ENCODE peak calls at places on chromosomes 13 and 19, in eight cellular contexts. S is body of pancreas; K is A549; B is naive thymus-derived CD4-positive, alpha-beta T cell; Q is heart left ventricle; L is stomach; Y is right atrium auricular region; Z is aorta. J is an unnamed sample. For H3K9me3, the result is how much of the 10 kb centered on the place peaks cover.

GRCh38 chr19:39246951-39247669 is 1.5 kb downstream of the IFNL4 start:
- DNase-seq in S (peak), K (no peak), B (peak), Q (no peak), L (no peak), Y (no peak), Z (no peak), J (no peak)

GRCh38 chr19:32682317-32682716 is 6.7 kb downstream of the RGS9BP start:
- DNase-seq in S (no peak), K (no peak), B (no peak), Q (no peak), L (no peak), Y (no peak), Z (no peak), J (no peak)

GRCh38 chr13:41224113-41225110 is 30.0 kb upstream of the KBTBD7 start:
- DNase-seq in S (no peak), K (no peak), B (no peak), Q (no peak), L (no peak), Y (no peak), Z (no peak), J (peak)

GRCh38 chr13:42615691-42616090 is 41.7 kb downstream of the TNFSF11 start:
- DNase-seq in S (no peak), K (no peak), B (no peak), Q (no peak), L (no peak), Y (no peak), Z (no peak), J (no peak)

GRCh38 chr13:37540228-37540627 is 58.3 kb downstream of the POSTN start:
- DNase-seq in S (no peak), K (no peak), B (no peak), Q (no peak), L (no peak), Y (no peak), Z (no peak), J (no peak)

GRCh38 chr13:35699181-35699580 is 222.7 kb upstream of the MAB21L1 start:
- DNase-seq in S (no peak), K (no peak), B (no peak), Q (no peak), L (no peak), Y (peak), Z (no peak), J (peak)

GRCh38 chr19:17625043-17625442 is 63.1 kb downstream of the UNC13A start:
- DNase-seq in S (no peak), K (no peak), B (no peak), Q (no peak), L (no peak), Y (no peak), Z (no peak), J (no peak)

GRCh38 chr13:100542546-100543156 is 45.9 kb downstream of the GGACT start:
- DNase-seq in S (no peak), K (peak), B (peak), Q (no peak), L (no peak), Y (peak), Z (no peak), J (no peak)

GRCh38 chr13:41706189-41706588 is 248.8 kb downstream of the RGCC start:
- DNase-seq in S (no peak), K (no peak), B (no peak), Q (no peak), L (no peak), Y (no peak), Z (no peak), J (no peak)

GRCh38 chr13:113860579-113861432 is 3.1 kb downstream of the GAS6 start:
- DNase-seq in S (peak), K (no peak), B (no peak), Q (no peak), L (peak), Y (peak), Z (no peak), J (no peak)
- H3K4me3 ChIP-seq in S (no peak), K (no peak), B (no peak), Q (no peak), L (no peak), Y (no peak), Z (no peak), J (no peak)

GRCh38 chr19:14901675-14902260 is 15.8 kb upstream of the OR7A17 start:
- DNase-seq in S (no peak), K (no peak), B (no peak), Q (no peak), L (no peak), Y (no peak), Z (no peak), J (no peak)

DNA sequence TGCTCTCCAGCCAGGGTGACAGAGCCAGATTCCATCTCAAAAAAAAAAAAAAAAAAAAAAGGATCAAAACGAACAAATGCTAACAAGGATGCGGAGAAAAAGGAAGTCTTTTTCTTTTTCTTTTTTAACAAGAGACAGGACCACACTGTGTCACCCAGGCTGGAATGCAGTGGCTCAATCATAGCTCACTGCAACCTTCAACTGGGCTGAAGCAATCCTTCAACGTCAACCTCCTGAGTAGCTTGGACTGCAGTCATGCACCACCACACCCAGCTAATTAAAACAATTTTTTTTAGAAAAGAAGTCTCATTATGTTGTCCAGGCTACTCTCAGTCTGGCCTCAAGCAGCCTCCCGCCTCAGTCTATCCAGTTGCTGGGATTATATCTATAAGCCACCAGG is 20.8 kb upstream of the OR7A17 start:
- DNase-seq in S (no peak), K (no peak), B (no peak), Q (no peak), L (no peak), Y (no peak), Z (no peak), J (no peak)
- H3K9me3 ChIP-seq in S (under half), K (under half), B (under half), Q (under half), L (under half), Y (under half), Z (under half), J (under half)

DNA sequence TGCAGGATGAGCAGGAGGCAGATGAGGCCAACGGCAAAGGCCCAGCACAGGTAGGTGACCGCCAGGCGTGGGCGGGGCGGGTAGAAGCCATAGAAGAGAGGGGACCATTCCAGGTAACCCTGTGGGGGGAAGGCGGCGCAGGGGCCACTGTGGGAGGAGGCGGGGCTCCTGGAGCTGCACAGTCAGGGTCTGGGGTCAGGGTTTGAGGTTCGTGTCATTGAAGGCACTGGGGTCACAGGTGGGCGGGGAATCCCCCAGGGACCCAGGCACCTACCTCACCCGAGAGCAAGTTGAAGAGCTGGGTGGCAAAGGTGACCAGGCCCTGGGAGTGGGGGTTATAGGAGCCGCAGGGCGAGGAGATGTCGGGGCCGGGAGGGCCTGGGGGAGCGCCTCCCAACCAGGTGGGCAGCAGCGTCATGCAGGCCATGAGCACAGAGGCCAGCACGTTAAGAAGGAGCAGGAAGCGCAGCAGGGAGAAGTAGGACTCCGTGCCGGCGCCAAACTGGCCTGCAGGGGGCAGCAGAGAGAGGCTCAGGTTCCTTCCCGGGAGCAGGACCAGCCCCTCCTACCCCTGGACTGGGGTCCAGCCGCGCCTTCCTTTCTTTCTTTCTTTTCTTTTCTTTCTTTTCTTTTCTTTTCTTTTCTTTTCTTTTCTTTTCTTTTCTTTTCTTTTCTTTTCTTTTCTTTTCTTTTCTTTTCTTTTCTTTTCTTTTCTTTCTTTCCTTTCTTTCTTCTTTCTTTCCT is 4.6 kb downstream of the TMC4 start:
- DNase-seq in S (peak), K (peak), B (peak), Q (peak), L (peak), Y (peak), Z (peak), J (peak)
- H3K27ac ChIP-seq in S (no peak), K (no peak), B (no peak), Q (no peak), L (no peak), Y (no peak), Z (no peak), J (no peak)

GRCh38 chr13:73075546-73075945 is 16.7 kb downstream of the KLF5 start:
- DNase-seq in S (peak), K (no peak), B (no peak), Q (no peak), L (peak), Y (no peak), Z (no peak), J (no peak)
- H3K4me3 ChIP-seq in S (no peak), K (no peak), B (no peak), Q (no peak), L (no peak), Y (no peak), Z (no peak), J (no peak)

GRCh38 chr13:33971305-33971819 is 153.4 kb downstream of the RFC3 start:
- DNase-seq in S (no peak), K (no peak), B (no peak), Q (no peak), L (no peak), Y (no peak), Z (no peak), J (no peak)
- H3K9me3 ChIP-seq in S (under half), K (under half), B (under half), Q (under half), L (under half), Y (under half), Z (under half), J (under half)

DNA sequence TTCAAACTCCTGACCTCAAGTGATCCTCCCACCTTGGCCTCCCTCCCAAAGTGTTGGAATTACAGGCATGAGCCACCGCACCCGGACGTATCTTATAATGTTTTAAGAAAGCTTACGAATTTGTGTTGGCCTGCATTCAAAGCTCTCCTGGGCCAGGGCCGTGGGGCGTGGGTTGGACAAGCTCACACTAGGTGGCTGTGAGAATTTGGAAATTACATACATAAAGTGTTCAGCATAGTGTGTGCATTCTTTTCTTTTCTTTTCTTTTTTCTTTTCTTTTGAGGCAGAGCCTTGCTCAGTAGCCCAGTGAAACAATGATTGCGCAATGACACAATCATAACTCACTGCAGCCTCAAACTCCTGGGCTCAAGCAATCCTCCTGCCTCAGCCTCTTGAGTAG is 2.6 kb downstream of the ZSWIM4 start:
- DNase-seq in S (no peak), K (no peak), B (no peak), Q (no peak), L (peak), Y (peak), Z (peak), J (peak)
- H3K27ac ChIP-seq in S (no peak), K (peak), B (no peak), Q (peak), L (peak), Y (peak), Z (no peak), J (peak)

GRCh38 chr19:45598267-45599011 is 3.6 kb downstream of the GPR4 start:
- DNase-seq in S (peak), K (no peak), B (no peak), Q (peak), L (no peak), Y (no peak), Z (no peak), J (no peak)
- H3K4me3 ChIP-seq in S (no peak), K (peak), B (no peak), Q (peak), L (no peak), Y (no peak), Z (no peak), J (no peak)

GRCh38 chr13:102800145-102801041 is 1.5 kb downstream of the BIVM start:
- DNase-seq in S (peak), K (peak), B (peak), Q (peak), L (peak), Y (peak), Z (peak), J (peak)

GRCh38 chr13:102807699-102808098 is 8.8 kb downstream of the BIVM start:
- DNase-seq in S (no peak), K (no peak), B (no peak), Q (no peak), L (no peak), Y (no peak), Z (no peak), J (no peak)

DNA sequence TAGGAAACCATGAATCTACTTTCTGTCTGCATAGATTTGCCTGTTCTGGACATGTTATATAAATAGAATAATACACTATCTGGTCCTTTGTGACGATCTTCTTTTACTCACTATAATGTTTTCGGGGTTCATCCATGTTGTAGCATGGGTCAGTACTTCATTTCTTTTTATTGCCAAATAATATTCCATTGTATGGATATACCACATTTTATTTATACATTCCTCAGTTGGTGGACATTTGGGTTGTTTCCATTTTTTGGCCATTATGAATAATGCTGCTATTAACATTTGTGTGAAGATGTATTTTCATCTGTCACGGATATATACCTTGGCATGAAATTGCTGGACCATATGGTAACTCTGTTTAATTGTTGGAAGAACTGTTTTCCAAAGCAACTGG is 6.8 kb downstream of the BIVM start:
- DNase-seq in S (no peak), K (no peak), B (no peak), Q (no peak), L (no peak), Y (no peak), Z (no peak), J (no peak)
- H3K9me3 ChIP-seq in S (under half), K (under half), B (under half), Q (under half), L (under half), Y (under half), Z (under half), J (under half)

GRCh38 chr13:29952245-29952644 is 101.8 kb upstream of the UBL3 start:
- DNase-seq in S (no peak), K (no peak), B (no peak), Q (no peak), L (no peak), Y (no peak), Z (no peak), J (no peak)

GRCh38 chr13:29953542-29953941 is 103.1 kb upstream of the UBL3 start:
- DNase-seq in S (no peak), K (no peak), B (no peak), Q (no peak), L (no peak), Y (no peak), Z (no peak), J (no peak)

GRCh38 chr13:29956771-29957170 is 106.4 kb upstream of the UBL3 start:
- DNase-seq in S (no peak), K (no peak), B (no peak), Q (no peak), L (no peak), Y (no peak), Z (no peak), J (no peak)

GRCh38 chr13:29955137-29955650 is 104.8 kb upstream of the UBL3 start:
- DNase-seq in S (no peak), K (no peak), B (no peak), Q (no peak), L (no peak), Y (no peak), Z (no peak), J (no peak)

DNA sequence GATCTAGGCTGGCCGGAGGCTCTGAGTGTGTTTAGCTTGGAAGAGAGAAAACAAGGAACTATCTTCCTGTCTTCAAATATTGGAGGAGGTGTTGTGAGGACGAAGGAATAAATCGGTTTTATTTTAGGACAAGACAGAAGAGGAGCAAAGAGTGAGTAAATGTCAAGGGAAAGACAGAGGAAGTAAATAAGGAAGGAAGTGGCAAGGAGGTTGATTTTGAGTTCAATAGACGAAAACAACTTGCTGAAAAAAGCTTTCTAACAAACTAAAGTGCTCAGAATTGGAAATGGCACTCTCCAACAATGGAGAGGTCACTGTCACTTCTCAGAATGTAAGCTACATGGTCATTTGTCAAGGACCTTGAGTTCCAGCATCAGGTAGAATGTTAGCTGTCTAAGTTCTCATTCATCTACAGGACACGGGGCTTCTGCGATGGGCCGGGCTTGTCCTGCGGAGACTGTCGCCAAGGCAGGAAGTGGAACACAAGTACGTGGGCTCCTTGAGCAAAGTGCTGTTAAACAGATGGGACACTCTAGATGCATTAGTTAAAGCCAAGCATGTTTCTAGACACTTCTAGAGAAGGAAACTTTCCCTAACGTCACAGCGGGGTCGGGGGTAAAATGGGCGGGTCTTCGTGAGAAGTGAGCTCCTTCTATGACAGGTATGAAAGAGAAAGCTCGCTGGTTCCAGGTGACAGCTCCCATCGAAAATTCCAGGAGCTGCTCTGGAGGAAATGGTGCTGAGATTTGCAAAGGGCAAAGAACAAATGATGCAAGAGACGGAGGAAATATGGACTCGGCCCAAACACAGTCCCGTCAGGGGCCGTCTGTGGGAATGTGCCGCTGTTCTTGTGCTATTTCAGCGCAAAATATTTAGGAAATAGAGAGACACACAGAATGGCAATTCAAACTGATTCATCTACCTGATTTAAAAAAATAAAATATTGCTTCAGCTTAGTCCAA is 103.9 kb upstream of the UBL3 start:
- DNase-seq in S (no peak), K (no peak), B (peak), Q (no peak), L (no peak), Y (no peak), Z (no peak), J (no peak)
- H3K27ac ChIP-seq in S (no peak), K (no peak), B (peak), Q (no peak), L (no peak), Y (no peak), Z (no peak), J (no peak)

GRCh38 chr19:54063350-54064078 is at the start of gene VSTM1:
- DNase-seq in S (no peak), K (no peak), B (no peak), Q (no peak), L (no peak), Y (no peak), Z (no peak), J (no peak)
- H3K4me3 ChIP-seq in S (no peak), K (no peak), B (no peak), Q (no peak), L (no peak), Y (no peak), Z (no peak), J (no peak)